ENCODE peak calls at places on chromosomes 12 and 14, in four cellular contexts. One of them, this sample, is unnamed. For H3K36me3, the result is how much of the 10 kb centered on the place peaks cover.

GRCh38 chr14:90397401-90398314 is 829 bp downstream of the CALM1 start:
- DNase-seq in K562: peak
- DNase-seq in HepG2: peak
- DNase-seq in HCT116: no peak
- DNase-seq in this sample: no peak

GRCh38 chr12:50200507-50201273 is 33.5 kb upstream of the CERS5 start:
- DNase-seq in HCT116: no peak
- DNase-seq in HepG2: no peak
- DNase-seq in K562: no peak
- DNase-seq in this sample: no peak

GRCh38 chr12:87960557-87960956 is 68.6 kb downstream of the C12orf50 start:
- DNase-seq in HepG2: no peak
- DNase-seq in HCT116: no peak
- DNase-seq in K562: no peak
- DNase-seq in this sample: no peak

GRCh38 chr12:89574736-89575208 is 48.9 kb upstream of the POC1B start:
- DNase-seq in K562: peak
- DNase-seq in HCT116: no peak
- DNase-seq in HepG2: peak
- DNase-seq in this sample: no peak

GRCh38 chr12:116406529-116406928 is 129.0 kb upstream of the MED13L start:
- DNase-seq in K562: peak
- DNase-seq in HCT116: peak
- DNase-seq in HepG2: peak
- DNase-seq in this sample: no peak

GRCh38 chr14:35631071-35631805 is 97.3 kb downstream of the INSM2 start:
- DNase-seq in K562: no peak
- DNase-seq in HepG2: no peak
- DNase-seq in HCT116: no peak
- DNase-seq in this sample: no peak

GRCh38 chr14:32588448-32589320 is 259.6 kb downstream of the AKAP6 start:
- DNase-seq in HepG2: peak
- DNase-seq in HCT116: peak
- DNase-seq in K562: peak
- DNase-seq in this sample: no peak

GRCh38 chr14:100608064-100608463 is 20.8 kb upstream of the BEGAIN start:
- DNase-seq in HCT116: no peak
- DNase-seq in K562: no peak
- DNase-seq in HepG2: no peak
- DNase-seq in this sample: no peak

GRCh38 chr12:31326689-31327659 is 1.0 kb upstream of the SINHCAF start:
- DNase-seq in HCT116: no peak
- DNase-seq in HepG2: no peak
- DNase-seq in K562: no peak
- DNase-seq in this sample: no peak

GRCh38 chr14:54532111-54533012 is 22.7 kb downstream of the CGRRF1 start:
- DNase-seq in HCT116: no peak
- DNase-seq in K562: no peak
- DNase-seq in HepG2: no peak
- DNase-seq in this sample: no peak

GRCh38 chr14:48546996-48547395 is 871.6 kb upstream of the MDGA2 start:
- DNase-seq in HCT116: no peak
- DNase-seq in HepG2: no peak
- DNase-seq in K562: no peak
- DNase-seq in this sample: no peak

GRCh38 chr12:75954749-75955148 is 76.8 kb downstream of the PHLDA1 start:
- DNase-seq in HCT116: no peak
- DNase-seq in HepG2: no peak
- DNase-seq in K562: no peak
- DNase-seq in this sample: no peak

GRCh38 chr12:111426341-111427185 is 20.8 kb downstream of the SH2B3 start:
- DNase-seq in HCT116: no peak
- DNase-seq in HepG2: no peak
- DNase-seq in K562: no peak
- DNase-seq in this sample: no peak

GRCh38 chr12:52317443-52318052 is 3.6 kb downstream of the KRT83 start:
- DNase-seq in HepG2: no peak
- DNase-seq in K562: no peak
- DNase-seq in HCT116: no peak
- DNase-seq in this sample: no peak

GRCh38 chr14:92917956-92918355 is 5.0 kb upstream of the CHGA start:
- DNase-seq in K562: no peak
- DNase-seq in HCT116: no peak
- DNase-seq in HepG2: no peak
- DNase-seq in this sample: no peak

GRCh38 chr12:79973774-79974173 is 38.9 kb upstream of the PPP1R12A start:
- DNase-seq in K562: no peak
- DNase-seq in HCT116: no peak
- DNase-seq in HepG2: no peak
- DNase-seq in this sample: no peak

GRCh38 chr12:113862570-113863454 is 103.3 kb downstream of the RBM19 start:
- DNase-seq in K562: peak
- DNase-seq in HepG2: no peak
- DNase-seq in HCT116: no peak
- DNase-seq in this sample: no peak

GRCh38 chr12:70590051-70590450 is 47.2 kb downstream of the PTPRB start:
- DNase-seq in HepG2: peak
- DNase-seq in K562: peak
- DNase-seq in HCT116: peak
- DNase-seq in this sample: peak
- TF ChIP-seq TCF7L2 in HepG2: no peak
- TF ChIP-seq TCF7L2 in K562: no peak
- TF ChIP-seq TCF7L2 in HCT116: no peak
- TF ChIP-seq TCF7L2 in this sample: no peak

GRCh38 chr12:3722368-3722767 is 30.5 kb downstream of the CRACR2A start:
- DNase-seq in HepG2: no peak
- DNase-seq in HCT116: no peak
- DNase-seq in K562: no peak
- DNase-seq in this sample: no peak

GRCh38 chr12:3725267-3726115 is 27.4 kb downstream of the CRACR2A start:
- DNase-seq in K562: no peak
- DNase-seq in HCT116: no peak
- DNase-seq in HepG2: no peak
- DNase-seq in this sample: no peak

GRCh38 chr12:3726455-3726854 is 26.5 kb downstream of the CRACR2A start:
- DNase-seq in HepG2: no peak
- DNase-seq in K562: peak
- DNase-seq in HCT116: no peak
- DNase-seq in this sample: no peak

GRCh38 chr12:3727354-3727753 is 25.6 kb downstream of the CRACR2A start:
- DNase-seq in HepG2: no peak
- DNase-seq in K562: no peak
- DNase-seq in HCT116: no peak
- DNase-seq in this sample: no peak

GRCh38 chr12:3724096-3724805 is 28.7 kb downstream of the CRACR2A start:
- DNase-seq in HepG2: no peak
- DNase-seq in HCT116: no peak
- DNase-seq in K562: no peak
- DNase-seq in this sample: no peak
- H3K36me3 ChIP-seq in HepG2: under half
- H3K36me3 ChIP-seq in HCT116: under half
- H3K36me3 ChIP-seq in K562: under half
- H3K36me3 ChIP-seq in this sample: under half

DNA sequence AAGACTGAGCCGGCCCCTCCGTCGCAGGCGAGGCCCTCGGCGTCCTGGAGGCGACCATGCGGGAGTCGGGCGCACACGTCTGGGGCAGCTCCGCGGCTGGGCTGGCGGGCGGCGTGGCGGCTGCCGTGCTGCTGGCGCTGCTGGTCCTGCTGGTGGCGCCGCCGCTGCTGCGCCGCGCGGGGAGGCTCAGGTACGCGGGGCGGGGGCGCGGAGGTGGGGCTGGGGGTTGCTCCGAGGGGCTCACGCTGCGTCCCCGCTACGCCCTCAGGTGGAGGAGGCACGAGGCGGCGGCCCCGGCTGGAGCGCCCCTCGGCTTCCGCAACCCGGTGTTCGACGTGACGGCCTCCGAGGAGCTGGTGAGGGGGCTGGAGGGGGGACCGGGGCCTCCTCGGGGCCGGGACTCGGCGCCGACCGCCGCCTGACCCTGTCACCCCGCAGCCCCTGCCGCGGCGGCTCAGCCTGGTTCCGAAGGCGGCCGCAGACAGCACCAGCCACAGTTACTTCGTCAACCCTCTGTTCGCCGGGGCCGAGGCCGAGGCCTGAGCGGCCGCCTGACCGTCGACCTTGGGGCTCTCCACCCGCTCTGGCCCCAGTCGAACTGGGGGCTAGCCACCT is 7.8 kb downstream of the AMN start:
- DNase-seq in K562: no peak
- DNase-seq in HCT116: no peak
- DNase-seq in HepG2: no peak
- DNase-seq in this sample: no peak
- TF ChIP-seq TCF7L2 in K562: no peak
- TF ChIP-seq TCF7L2 in HCT116: no peak
- TF ChIP-seq TCF7L2 in HepG2: no peak
- TF ChIP-seq TCF7L2 in this sample: no peak

GRCh38 chr12:57157588-57158173 is 10.3 kb upstream of the LRP1-AS start:
- DNase-seq in K562: no peak
- DNase-seq in HCT116: no peak
- DNase-seq in HepG2: no peak
- DNase-seq in this sample: no peak

GRCh38 chr12:57154804-57155434 is 7.5 kb upstream of the LRP1-AS start:
- DNase-seq in HCT116: no peak
- DNase-seq in HepG2: peak
- DNase-seq in K562: no peak
- DNase-seq in this sample: no peak

GRCh38 chr12:57158186-57158585 is 10.8 kb upstream of the LRP1-AS start:
- DNase-seq in HepG2: no peak
- DNase-seq in HCT116: no peak
- DNase-seq in K562: no peak
- DNase-seq in this sample: no peak

GRCh38 chr12:57158665-57159064 is 11.2 kb upstream of the LRP1-AS start:
- DNase-seq in HepG2: no peak
- DNase-seq in HCT116: no peak
- DNase-seq in K562: no peak
- DNase-seq in this sample: no peak

DNA sequence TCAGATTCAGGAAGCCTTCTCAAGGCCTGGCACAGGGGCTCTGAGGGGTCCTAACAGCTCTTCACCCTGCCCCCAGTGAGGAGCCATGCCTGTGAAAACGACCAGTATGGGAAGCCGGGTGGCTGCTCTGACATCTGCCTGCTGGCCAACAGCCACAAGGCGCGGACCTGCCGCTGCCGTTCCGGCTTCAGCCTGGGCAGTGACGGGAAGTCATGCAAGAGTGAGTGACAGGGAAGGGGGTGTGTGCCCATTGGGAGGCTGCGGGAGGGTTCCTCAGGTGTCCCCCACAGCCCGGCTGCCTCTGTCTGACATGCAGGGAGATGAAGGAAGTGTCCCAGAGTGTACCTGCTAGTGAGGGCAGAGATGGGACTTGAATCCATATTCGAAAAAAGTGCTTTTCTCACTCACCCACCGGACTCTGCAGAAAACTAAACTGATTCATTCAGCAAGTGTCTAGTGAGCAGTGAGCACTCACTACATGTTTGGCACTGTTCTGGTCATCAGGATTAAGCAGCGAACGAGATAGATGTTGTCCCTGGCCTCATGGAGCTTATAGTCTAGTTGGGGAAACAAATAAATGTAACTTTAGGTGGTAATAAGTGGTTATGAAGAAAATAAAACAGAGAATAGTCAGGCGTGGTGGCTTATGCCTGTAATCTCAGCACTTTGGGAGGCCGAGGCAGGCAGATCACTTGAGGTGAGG is 9.4 kb upstream of the LRP1-AS start:
- DNase-seq in K562: no peak
- DNase-seq in HCT116: no peak
- DNase-seq in HepG2: no peak
- DNase-seq in this sample: no peak
- H3K36me3 ChIP-seq in K562: under half
- H3K36me3 ChIP-seq in HCT116: under half
- H3K36me3 ChIP-seq in HepG2: half or more
- H3K36me3 ChIP-seq in this sample: under half

This sample was measured in Panc1.